ENCODE peak calls at places on chromosomes 3 and 15, in six cellular contexts. W is RWPE2; T is neural progenitor cell; O is CD8-positive, alpha-beta T cell; M is astrocyte; X is adrenal gland. B is an unnamed sample.
A peak's percentile ranks its signal among the peaks of the same experiment; 100 is the strongest.

GRCh38 chr15:25739687-25740121 is 123.4 kb downstream of the ATP10A start:
- DNase-seq in W (no peak), T (peak; percentile 61), O (peak; percentile 42), M (peak; percentile 13), X (no peak), B (no peak)

GRCh38 chr3:132605374-132605792 is 8.3 kb downstream of the ACKR4 start:
- DNase-seq in W (no peak), T (no peak), O (no peak), M (peak; percentile 59), X (no peak), B (no peak)

GRCh38 chr15:87498545-87498944 is 758.0 kb downstream of the NTRK3 start:
- DNase-seq in W (no peak), T (no peak), O (no peak), M (peak; percentile 86), X (no peak), B (no peak)

GRCh38 chr3:127408684-127409420 is 121.0 kb upstream of the PRR20G start:
- DNase-seq in W (peak; percentile 38), T (peak; percentile 77), O (no peak), M (no peak), X (peak; percentile 5), B (no peak)

GRCh38 chr15:45441686-45442085 is 63.3 kb upstream of the GATM start:
- DNase-seq in W (no peak), T (no peak), O (no peak), M (no peak), X (no peak), B (no peak)

GRCh38 chr3:54772046-54772445 is 155.8 kb downstream of the LRTM1 start:
- DNase-seq in W (no peak), T (no peak), O (no peak), M (peak; percentile 14), X (no peak), B (no peak)

GRCh38 chr3:117756580-117756979 is 1047.0 kb downstream of the TUSC7 start:
- DNase-seq in W (no peak), T (peak; percentile 29), O (no peak), M (peak; percentile 29), X (no peak), B (no peak)

GRCh38 chr3:157127268-157127667 is 32.7 kb downstream of the CCNL1 start:
- DNase-seq in W (no peak), T (no peak), O (no peak), M (peak; percentile 54), X (no peak), B (no peak)

GRCh38 chr3:98359993-98360675 is 6.5 kb downstream of the OR5K4 start:
- DNase-seq in W (no peak), T (no peak), O (no peak), M (no peak), X (no peak), B (no peak)

GRCh38 chr3:73786346-73786807 is 161.6 kb upstream of the PDZRN3 start:
- DNase-seq in W (peak; percentile 68), T (no peak), O (no peak), M (peak; percentile 92), X (peak; percentile 20), B (peak; percentile 29)

GRCh38 chr15:77503240-77503639 is 82.6 kb downstream of the HMG20A start:
- DNase-seq in W (no peak), T (no peak), O (no peak), M (no peak), X (no peak), B (no peak)

GRCh38 chr3:135069406-135069805 is 274.3 kb downstream of the EPHB1 start:
- DNase-seq in W (no peak), T (no peak), O (no peak), M (no peak), X (no peak), B (no peak)

GRCh38 chr3:160618363-160618762 is 53.0 kb upstream of the KPNA4 start:
- DNase-seq in W (no peak), T (no peak), O (no peak), M (no peak), X (no peak), B (no peak)

GRCh38 chr3:133745981-133746721 is at the start of gene TF:
- DNase-seq in W (no peak), T (no peak), O (no peak), M (no peak), X (no peak), B (peak; percentile 92)

GRCh38 chr3:134232146-134232545 is 18.5 kb downstream of the RYK start:
- DNase-seq in W (no peak), T (no peak), O (no peak), M (peak; percentile 46), X (no peak), B (no peak)

GRCh38 chr15:36808401-36809160 is 229.2 kb downstream of the CDIN1 start:
- DNase-seq in W (no peak), T (no peak), O (no peak), M (peak; percentile 52), X (no peak), B (no peak)

GRCh38 chr3:34882764-34883163 is 756.6 kb upstream of the ARPP21 start:
- DNase-seq in W (no peak), T (no peak), O (no peak), M (no peak), X (no peak), B (peak; percentile 53)

GRCh38 chr3:88112329-88112728 is 37.4 kb upstream of the C3orf38 start:
- DNase-seq in W (no peak), T (no peak), O (no peak), M (no peak), X (no peak), B (no peak)

GRCh38 chr3:98343647-98344507 is 9.8 kb upstream of the OR5K4 start:
- DNase-seq in W (no peak), T (peak; percentile 81), O (no peak), M (no peak), X (peak; percentile 28), B (no peak)

GRCh38 chr3:86914651-86915050 is 76.3 kb downstream of the VGLL3 start:
- DNase-seq in W (no peak), T (no peak), O (no peak), M (no peak), X (no peak), B (no peak)

DNA sequence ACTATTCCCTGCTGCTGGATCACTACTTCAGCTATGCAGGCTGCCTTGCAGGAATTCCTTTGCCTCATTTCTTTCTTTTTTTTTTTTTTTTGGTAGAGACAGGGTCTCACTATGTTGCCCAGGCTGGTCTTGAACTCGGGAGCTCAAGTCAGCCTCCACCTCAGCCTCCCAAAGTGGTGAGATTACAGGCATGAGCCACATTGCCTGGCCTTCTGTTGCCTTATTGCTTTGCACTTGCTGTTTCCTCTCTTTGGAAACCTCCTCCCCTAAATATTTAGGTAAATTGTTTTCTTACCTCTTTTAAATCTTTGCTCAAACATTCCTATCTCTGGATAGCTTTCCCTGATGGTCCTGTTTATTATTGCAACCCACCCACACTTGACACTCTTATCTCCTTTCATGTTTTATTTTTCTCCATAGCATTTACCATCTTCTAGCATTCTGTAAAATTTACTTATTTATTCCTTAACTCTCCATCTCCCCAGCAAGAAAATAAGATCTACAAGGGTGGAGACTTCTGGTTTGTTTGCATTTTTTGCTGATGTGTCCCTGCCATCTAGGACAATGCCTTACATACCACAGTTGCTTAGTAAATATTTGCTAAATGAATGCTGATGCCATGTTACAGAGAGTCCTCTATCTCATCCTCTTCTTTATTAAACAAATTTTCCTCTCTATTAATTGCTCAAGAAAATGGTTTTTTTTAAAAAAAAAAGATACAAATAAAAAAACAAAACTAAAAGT is 134.8 kb downstream of the P2RY1 start:
- DNase-seq in W (no peak), T (no peak), O (no peak), M (no peak), X (no peak), B (no peak)
- H3K4me3 ChIP-seq in W (no peak overlapping the region), T (no peak overlapping the region), O (no peak overlapping the region), M (no peak overlapping the region), X (no peak overlapping the region), B (no peak overlapping the region)

GRCh38 chr15:70260580-70260979 is 162.9 kb upstream of the TLE3 start:
- DNase-seq in W (no peak), T (no peak), O (no peak), M (no peak), X (no peak), B (no peak)

GRCh38 chr15:70259030-70259424 is 161.3 kb upstream of the TLE3 start:
- DNase-seq in W (no peak), T (no peak), O (peak; percentile 59), M (peak; percentile 51), X (peak; percentile 48), B (peak; percentile 21)

GRCh38 chr15:70258369-70259029 is 160.8 kb upstream of the TLE3 start:
- DNase-seq in W (no peak), T (no peak), O (peak; percentile 61), M (peak; percentile 18), X (no peak), B (no peak)

GRCh38 chr15:70260096-70260495 is 162.4 kb upstream of the TLE3 start:
- DNase-seq in W (no peak), T (no peak), O (no peak), M (no peak), X (no peak), B (no peak)

GRCh38 chr15:70259640-70260066 is 161.9 kb upstream of the TLE3 start:
- DNase-seq in W (no peak), T (peak; percentile 57), O (no peak), M (no peak), X (no peak), B (no peak)
- TF ChIP-seq CTCF in W (peak; percentile 38), T (peak; percentile 44), O (peak; percentile 16), M (no peak), X (no peak), B (no peak)

GRCh38 chr3:150232992-150233451 is 175.1 kb upstream of the TSC22D2 start:
- DNase-seq in W (no peak), T (no peak), O (no peak), M (peak; percentile 81), X (peak; percentile 43), B (no peak)
- H3K27ac ChIP-seq in W (peak overlapping the region; percentile 85), T (no peak overlapping the region), O (no peak overlapping the region), M (peak overlapping the region; percentile 7), X (no peak overlapping the region), B (no peak overlapping the region)

GRCh38 chr3:27141668-27142067 is 227.5 kb downstream of the NEK10 start:
- DNase-seq in W (no peak), T (no peak), O (no peak), M (no peak), X (no peak), B (no peak)

GRCh38 chr3:27145719-27146118 is 223.5 kb downstream of the NEK10 start:
- DNase-seq in W (no peak), T (no peak), O (no peak), M (no peak), X (no peak), B (no peak)

GRCh38 chr3:27146786-27147185 is 222.4 kb downstream of the NEK10 start:
- DNase-seq in W (no peak), T (no peak), O (no peak), M (no peak), X (no peak), B (no peak)

GRCh38 chr3:27147215-27147614 is 222.0 kb downstream of the NEK10 start:
- DNase-seq in W (no peak), T (no peak), O (no peak), M (no peak), X (no peak), B (no peak)
- H3K4me3 ChIP-seq in W (no peak overlapping the region), T (no peak overlapping the region), O (no peak overlapping the region), M (no peak overlapping the region), X (no peak overlapping the region), B (no peak overlapping the region)